ENCODE peak calls at places on chromosomes 3 and 15, in eight cellular contexts. J is GM23248, I is neuronal stem cell, S is PC-3, Q is fibroblast of lung, T is GM23338, R is SK-N-SH, O is IMR-90. F is an unnamed sample. For H3K4me1, the result is how much of the 10 kb centered on the place peaks cover.

GRCh38 chr3:149767720-149768119 is 15.4 kb upstream of the COMMD2 start:
- DNase-seq in O (no peak), R (no peak), Q (no peak), J (no peak), T (no peak), I (no peak), S (no peak), F (no peak)

GRCh38 chr15:92025717-92026270 is 172.3 kb downstream of the SLCO3A1 start:
- DNase-seq in O (no peak), T (no peak), J (no peak), S (no peak), R (no peak), Q (no peak), I (no peak), F (no peak)

GRCh38 chr3:32686713-32687112 is 1.7 kb downstream of the CNOT10 start:
- DNase-seq in Q (no peak), I (no peak), S (peak), O (no peak), J (peak), T (no peak), R (no peak), F (no peak)

GRCh38 chr3:16658933-16659793 is 53.9 kb upstream of the DAZL start:
- DNase-seq in J (no peak), I (no peak), R (no peak), Q (no peak), O (no peak), T (peak), S (peak), F (no peak)

GRCh38 chr15:34724486-34724885 is 30.3 kb downstream of the GJD2 start:
- DNase-seq in O (no peak), J (no peak), Q (no peak), I (no peak), S (no peak), T (no peak), R (no peak), F (no peak)

GRCh38 chr3:9903238-9903624 is 583 bp downstream of the IL17RE start:
- DNase-seq in T (no peak), Q (peak), O (peak), J (peak), S (peak), R (no peak), I (no peak), F (no peak)

GRCh38 chr15:80234883-80235282 is 17.1 kb downstream of the CTXND1 start:
- DNase-seq in Q (peak), R (no peak), S (peak), O (peak), T (peak), J (peak), I (no peak), F (peak)

GRCh38 chr15:100192092-100192695 is 149.6 kb downstream of the ADAMTS17 start:
- DNase-seq in T (no peak), R (peak), J (no peak), I (no peak), S (peak), Q (no peak), O (no peak), F (peak)

GRCh38 chr3:31815631-31816440 is 165.2 kb downstream of the OSBPL10 start:
- DNase-seq in Q (no peak), S (no peak), O (no peak), R (no peak), I (no peak), J (no peak), T (no peak), F (no peak)

GRCh38 chr3:133699903-133700302 is 38.2 kb upstream of the TOPBP1 start:
- DNase-seq in I (no peak), R (no peak), Q (no peak), T (no peak), O (no peak), S (no peak), J (no peak), F (no peak)

GRCh38 chr3:174331095-174331802 is 527.9 kb upstream of the NAALADL2 start:
- DNase-seq in O (no peak), I (no peak), T (no peak), Q (no peak), R (no peak), J (peak), S (no peak), F (no peak)

GRCh38 chr3:30733229-30733628 is 126.8 kb downstream of the TGFBR2 start:
- DNase-seq in R (no peak), T (no peak), Q (no peak), S (no peak), J (no peak), I (no peak), O (no peak), F (no peak)

GRCh38 chr3:125141596-125142417 is 70.7 kb downstream of the SLC12A8 start:
- DNase-seq in S (no peak), Q (peak), I (no peak), T (peak), J (peak), O (no peak), R (peak), F (no peak)

GRCh38 chr15:47820047-47820779 is 102.9 kb downstream of the SEMA6D start:
- DNase-seq in T (no peak), S (peak), O (peak), I (peak), R (no peak), J (peak), Q (peak), F (no peak)

GRCh38 chr15:67242665-67243064 is 11.8 kb downstream of the AAGAB start:
- DNase-seq in Q (no peak), T (peak), I (no peak), J (peak), S (no peak), O (no peak), R (no peak), F (no peak)

GRCh38 chr3:163809540-163809993 is 1268.7 kb downstream of the SI start:
- DNase-seq in J (no peak), R (no peak), T (peak), S (no peak), Q (no peak), I (peak), O (no peak), F (no peak)

GRCh38 chr15:76057332-76058000 is 2.3 kb upstream of the TMEM266 start:
- DNase-seq in Q (peak), S (peak), I (peak), J (peak), T (peak), O (peak), R (peak), F (peak)
- H2AFZ ChIP-seq in Q (no peak), S (peak), I (no peak), J (peak), T (no peak), O (peak), R (peak), F (no peak)

DNA sequence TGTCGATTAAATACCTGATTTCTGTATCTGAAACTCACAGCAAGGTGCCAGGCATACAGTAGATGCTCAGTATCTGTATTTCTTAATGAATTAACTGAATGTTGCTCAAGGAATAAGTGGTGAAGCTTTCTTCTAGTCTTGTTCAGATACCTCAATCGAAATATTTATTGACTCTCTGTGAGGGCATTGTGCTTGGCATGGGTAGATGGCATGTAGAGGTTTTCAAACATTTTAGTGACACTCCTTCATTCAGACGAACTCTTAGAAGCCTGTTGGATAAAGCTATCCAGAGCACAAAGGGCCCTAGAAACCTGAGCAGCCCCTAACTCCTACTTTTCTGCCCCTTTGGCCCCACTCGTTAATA is 369 bp upstream of the SNX1 start:
- DNase-seq in O (no peak), T (no peak), J (no peak), S (no peak), I (no peak), R (no peak), Q (no peak), F (no peak)
- H3K4me1 ChIP-seq in O (under half), T (under half), J (under half), S (under half), I (under half), R (under half), Q (under half), F (under half)

DNA sequence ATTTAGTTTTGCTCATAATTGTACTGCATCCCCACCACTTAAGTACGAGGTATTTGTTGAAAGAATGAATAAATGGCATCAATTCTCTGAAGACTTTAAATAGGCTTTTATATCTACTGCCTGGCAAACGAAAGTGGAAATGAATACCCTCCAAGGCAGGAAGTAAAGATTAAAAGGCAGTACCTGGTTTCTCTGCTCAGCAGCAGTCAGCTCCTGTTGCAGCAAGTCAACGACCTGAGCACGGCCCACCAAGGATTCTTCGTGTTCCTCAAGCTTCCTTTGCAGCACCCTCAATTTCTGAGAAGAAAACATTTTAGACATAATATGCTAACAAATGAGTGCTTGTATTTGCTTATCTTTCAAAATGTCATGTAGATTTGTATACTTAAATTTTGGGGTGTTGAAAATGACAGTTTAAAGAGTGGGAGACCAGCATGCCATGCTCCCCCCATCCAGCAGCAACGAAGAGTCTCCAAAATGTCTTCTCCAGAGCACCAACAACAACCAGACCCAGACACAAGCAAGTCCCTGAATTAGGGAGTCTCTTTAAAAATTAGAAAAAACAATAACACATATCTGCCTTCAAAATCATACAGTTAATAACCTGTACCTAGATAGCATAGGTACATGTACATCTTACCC is 31.2 kb downstream of the GOLGB1 start:
- DNase-seq in I (no peak), S (no peak), Q (no peak), O (no peak), R (no peak), T (no peak), J (no peak), F (no peak)
- H3K4me3 ChIP-seq in I (no peak), S (no peak), Q (no peak), O (no peak), R (no peak), T (no peak), J (no peak), F (no peak)

DNA sequence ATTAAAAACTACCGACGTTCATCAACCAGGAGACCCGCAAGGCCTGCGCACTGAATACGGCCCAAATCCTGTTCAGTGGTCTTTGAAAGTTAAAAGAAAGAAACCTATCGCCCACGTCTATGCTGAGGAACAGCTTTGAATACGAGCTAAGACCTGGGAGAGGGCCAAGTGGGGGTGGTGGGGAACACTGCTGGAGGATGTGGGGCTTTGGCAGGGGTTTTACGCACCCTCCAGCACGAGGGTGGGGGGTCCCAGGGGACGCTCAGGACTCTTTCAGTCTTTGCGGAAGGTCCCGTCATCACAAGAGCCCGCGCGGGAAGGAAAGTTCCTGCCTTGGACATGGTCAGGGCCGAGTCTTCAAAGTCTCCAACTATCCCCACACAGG is 11.3 kb downstream of the SHOX2 start:
- DNase-seq in O (no peak), I (no peak), R (no peak), S (no peak), T (no peak), Q (no peak), J (no peak), F (no peak)
- H2AFZ ChIP-seq in O (no peak), I (peak), R (no peak), S (no peak), T (peak), Q (no peak), J (no peak), F (no peak)

GRCh38 chr3:184570035-184570434 is 8.4 kb downstream of the EPHB3 start:
- DNase-seq in Q (no peak), S (no peak), J (no peak), R (no peak), I (no peak), T (no peak), O (no peak), F (no peak)
- H3K4me1 ChIP-seq in Q (under half), S (under half), J (under half), R (under half), I (half or more), T (under half), O (under half), F (under half)

DNA sequence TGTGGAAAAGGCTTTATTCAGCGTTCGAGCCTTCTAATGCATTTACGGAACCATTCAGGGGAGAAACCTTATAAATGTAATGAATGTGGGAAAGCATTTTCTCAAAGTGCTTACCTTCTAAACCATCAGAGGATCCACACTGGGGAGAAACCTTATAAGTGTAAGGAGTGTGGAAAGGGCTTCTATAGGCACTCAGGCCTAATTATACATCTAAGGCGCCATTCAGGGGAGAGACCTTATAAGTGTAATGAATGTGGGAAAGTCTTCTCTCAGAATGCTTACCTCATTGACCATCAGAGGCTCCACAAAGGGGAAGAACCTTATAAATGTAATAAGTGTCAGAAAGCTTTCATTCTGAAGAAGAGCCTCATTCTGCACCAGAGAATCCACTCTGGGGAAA is 6.2 kb upstream of the ZNF35 start:
- DNase-seq in I (no peak), T (no peak), J (no peak), O (no peak), Q (no peak), R (no peak), S (no peak), F (no peak)
- H3K4me3 ChIP-seq in I (no peak), T (no peak), J (no peak), O (no peak), Q (no peak), R (no peak), S (no peak), F (no peak)

GRCh38 chr3:101573449-101574387 is at the start of gene PCNP:
- DNase-seq in J (peak), T (peak), O (peak), R (peak), I (peak), Q (peak), S (peak), F (peak)
- H2AFZ ChIP-seq in J (peak), T (peak), O (peak), R (peak), I (peak), Q (peak), S (peak), F (peak)

DNA sequence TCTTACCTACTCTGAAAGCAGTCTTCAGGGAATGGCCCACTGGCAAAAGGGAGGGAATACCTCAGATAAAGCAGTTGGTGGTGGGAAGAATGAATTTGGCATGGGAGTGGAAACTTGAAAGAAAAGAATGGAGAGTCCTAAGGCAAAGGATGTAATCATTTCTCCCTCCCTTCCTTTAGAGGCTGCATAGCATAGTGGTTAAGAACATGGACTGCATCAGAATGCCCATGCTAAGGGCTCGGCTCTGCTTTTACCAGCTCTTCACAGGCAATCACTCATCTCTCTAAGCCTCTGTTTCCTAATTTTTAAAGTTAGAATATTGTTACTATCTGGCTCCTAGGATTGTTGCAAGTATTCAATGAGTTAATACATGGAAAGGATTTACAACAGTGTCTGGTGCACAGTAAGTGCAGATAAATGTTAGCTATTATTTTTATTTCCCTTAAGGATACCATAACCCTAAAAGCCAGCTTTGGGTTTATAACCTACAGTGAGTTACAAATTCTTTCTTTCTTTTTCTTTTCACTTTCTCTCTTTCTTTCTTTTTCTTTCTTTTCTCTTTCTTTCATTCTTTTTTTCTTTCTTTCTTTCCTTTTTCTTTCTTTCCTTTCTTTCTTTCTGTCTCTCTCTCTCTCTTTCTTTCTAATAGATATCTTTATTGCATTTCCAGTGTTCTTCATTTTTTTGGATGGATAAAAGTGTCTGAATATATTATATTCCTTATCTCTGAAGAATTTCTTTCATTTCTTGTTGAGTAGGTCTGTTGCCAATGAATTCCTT is 23.6 kb downstream of the VEPH1 start:
- DNase-seq in R (no peak), Q (no peak), I (no peak), T (no peak), O (no peak), J (no peak), S (no peak), F (no peak)
- H3K4me1 ChIP-seq in R (under half), Q (under half), I (under half), T (under half), O (under half), J (under half), S (under half), F (under half)

GRCh38 chr15:85555875-85556617 is 175.6 kb downstream of the AKAP13 start:
- DNase-seq in R (no peak), I (no peak), S (no peak), J (no peak), O (no peak), Q (no peak), T (no peak), F (no peak)

GRCh38 chr15:85557385-85557784 is 177.0 kb downstream of the AKAP13 start:
- DNase-seq in J (no peak), Q (no peak), O (no peak), T (no peak), I (no peak), S (no peak), R (no peak), F (no peak)

GRCh38 chr15:85558747-85559327 is 178.4 kb downstream of the AKAP13 start:
- DNase-seq in O (no peak), T (no peak), Q (no peak), S (no peak), R (no peak), J (no peak), I (no peak), F (no peak)

GRCh38 chr15:85554852-85555521 is 174.6 kb downstream of the AKAP13 start:
- DNase-seq in Q (no peak), I (no peak), R (no peak), O (no peak), J (no peak), T (no peak), S (no peak), F (no peak)

GRCh38 chr15:85556618-85556895 is 176.2 kb downstream of the AKAP13 start:
- DNase-seq in J (no peak), S (no peak), T (no peak), O (no peak), R (no peak), I (no peak), Q (no peak), F (no peak)
- H3K4me3 ChIP-seq in J (no peak), S (no peak), T (no peak), O (no peak), R (no peak), I (no peak), Q (no peak), F (no peak)

GRCh38 chr3:25768851-25769250 is 14.4 kb downstream of the NGLY1 start:
- DNase-seq in I (no peak), S (no peak), J (no peak), T (no peak), O (no peak), Q (no peak), R (no peak), F (no peak)
- H2AFZ ChIP-seq in I (no peak), S (no peak), J (no peak), T (no peak), O (no peak), Q (no peak), R (no peak), F (no peak)